ENCODE peak calls at places on chromosomes 12 and 14, in six cellular contexts. One of them, this sample, is unnamed.

GRCh38 chr12:15823360-15824128 is 34.4 kb upstream of the EPS8 start:
- DNase-seq in K562: no peak
- DNase-seq in HCT116: no peak
- DNase-seq in H1: no peak
- DNase-seq in HepG2: peak
- DNase-seq in GM12878: no peak
- DNase-seq in this sample: peak

GRCh38 chr14:63647696-63648410 is 6.2 kb upstream of the WDR89 start:
- DNase-seq in K562: no peak
- DNase-seq in HCT116: no peak
- DNase-seq in H1: no peak
- DNase-seq in HepG2: no peak
- DNase-seq in GM12878: no peak
- DNase-seq in this sample: no peak

GRCh38 chr12:104784592-104784991 is 173.5 kb downstream of the SLC41A2 start:
- DNase-seq in K562: no peak
- DNase-seq in HCT116: no peak
- DNase-seq in H1: no peak
- DNase-seq in HepG2: no peak
- DNase-seq in GM12878: no peak
- DNase-seq in this sample: no peak

GRCh38 chr14:99853206-99853605 is 60.0 kb downstream of the EML1 start:
- DNase-seq in K562: no peak
- DNase-seq in HCT116: no peak
- DNase-seq in H1: no peak
- DNase-seq in HepG2: no peak
- DNase-seq in GM12878: no peak
- DNase-seq in this sample: no peak

GRCh38 chr14:62017651-62018230 is 255.5 kb downstream of the SNAPC1 start:
- DNase-seq in K562: no peak
- DNase-seq in HCT116: no peak
- DNase-seq in H1: no peak
- DNase-seq in HepG2: no peak
- DNase-seq in GM12878: no peak
- DNase-seq in this sample: no peak

GRCh38 chr12:3624273-3624672 is 128.6 kb downstream of the CRACR2A start:
- DNase-seq in K562: no peak
- DNase-seq in HCT116: no peak
- DNase-seq in H1: no peak
- DNase-seq in HepG2: no peak
- DNase-seq in GM12878: no peak
- DNase-seq in this sample: no peak

GRCh38 chr12:9081667-9082243 is 34.0 kb downstream of the A2M start:
- DNase-seq in K562: no peak
- DNase-seq in HCT116: no peak
- DNase-seq in H1: no peak
- DNase-seq in HepG2: no peak
- DNase-seq in GM12878: no peak
- DNase-seq in this sample: no peak

GRCh38 chr14:21923820-21924219 is 250.2 kb upstream of the OR4E1 start:
- DNase-seq in K562: no peak
- DNase-seq in HCT116: no peak
- DNase-seq in H1: no peak
- DNase-seq in HepG2: no peak
- DNase-seq in GM12878: no peak
- DNase-seq in this sample: no peak

GRCh38 chr14:52834440-52834842 is 43.0 kb upstream of the GNPNAT1 start:
- DNase-seq in K562: no peak
- DNase-seq in HCT116: no peak
- DNase-seq in H1: no peak
- DNase-seq in HepG2: no peak
- DNase-seq in GM12878: no peak
- DNase-seq in this sample: no peak

GRCh38 chr12:70400124-70400523 is 34.0 kb downstream of the KCNMB4 start:
- DNase-seq in K562: no peak
- DNase-seq in HCT116: no peak
- DNase-seq in H1: no peak
- DNase-seq in HepG2: no peak
- DNase-seq in GM12878: no peak
- DNase-seq in this sample: no peak

GRCh38 chr14:45819107-45819506 is 566.1 kb upstream of the MIS18BP1 start:
- DNase-seq in K562: no peak
- DNase-seq in HCT116: no peak
- DNase-seq in H1: no peak
- DNase-seq in HepG2: no peak
- DNase-seq in GM12878: no peak
- DNase-seq in this sample: no peak

GRCh38 chr14:105917933-105918436 is 391.6 kb downstream of the TMEM121 start:
- DNase-seq in K562: no peak
- DNase-seq in HCT116: no peak
- DNase-seq in H1: no peak
- DNase-seq in HepG2: no peak
- DNase-seq in GM12878: no peak
- DNase-seq in this sample: no peak

GRCh38 chr14:35669782-35670181 is 135.8 kb downstream of the INSM2 start:
- DNase-seq in K562: no peak
- DNase-seq in HCT116: peak
- DNase-seq in H1: no peak
- DNase-seq in HepG2: no peak
- DNase-seq in GM12878: no peak
- DNase-seq in this sample: no peak

GRCh38 chr12:116525418-116526001 is 33.7 kb upstream of the MAP1LC3B2 start:
- DNase-seq in K562: no peak
- DNase-seq in HCT116: peak
- DNase-seq in H1: no peak
- DNase-seq in HepG2: no peak
- DNase-seq in GM12878: no peak
- DNase-seq in this sample: no peak

GRCh38 chr12:112537710-112538396 is 119.1 kb downstream of the PTPN11 start:
- DNase-seq in K562: no peak
- DNase-seq in HCT116: peak
- DNase-seq in H1: no peak
- DNase-seq in HepG2: peak
- DNase-seq in GM12878: no peak
- DNase-seq in this sample: peak

GRCh38 chr14:76926521-76927251 is 100.5 kb downstream of the LRRC74A start:
- DNase-seq in K562: no peak
- DNase-seq in HCT116: no peak
- DNase-seq in H1: no peak
- DNase-seq in HepG2: no peak
- DNase-seq in GM12878: no peak
- DNase-seq in this sample: no peak

GRCh38 chr14:73738518-73739173 is 24.5 kb upstream of the PNMA1 start:
- DNase-seq in K562: no peak
- DNase-seq in HCT116: no peak
- DNase-seq in H1: no peak
- DNase-seq in HepG2: no peak
- DNase-seq in GM12878: no peak
- DNase-seq in this sample: no peak

GRCh38 chr14:60245316-60246177 is 3.5 kb upstream of the PPM1A start:
- DNase-seq in K562: peak
- DNase-seq in HCT116: no peak
- DNase-seq in H1: no peak
- DNase-seq in HepG2: no peak
- DNase-seq in GM12878: no peak
- DNase-seq in this sample: no peak

GRCh38 chr12:94832105-94832504 is 171.4 kb downstream of the NDUFA12 start:
- DNase-seq in K562: no peak
- DNase-seq in HCT116: no peak
- DNase-seq in H1: no peak
- DNase-seq in HepG2: no peak
- DNase-seq in GM12878: no peak
- DNase-seq in this sample: no peak

GRCh38 chr14:80638620-80639215 is 302.8 kb downstream of the CEP128 start:
- DNase-seq in K562: no peak
- DNase-seq in HCT116: peak
- DNase-seq in H1: no peak
- DNase-seq in HepG2: no peak
- DNase-seq in GM12878: no peak
- DNase-seq in this sample: no peak
- TF ChIP-seq YY1 in K562: no peak
- TF ChIP-seq YY1 in HCT116: no peak
- TF ChIP-seq YY1 in H1: no peak
- TF ChIP-seq YY1 in HepG2: no peak
- TF ChIP-seq YY1 in GM12878: no peak
- TF ChIP-seq YY1 in this sample: no peak

GRCh38 chr12:109723311-109723791 is 9.7 kb downstream of the FAM222A start:
- DNase-seq in K562: no peak
- DNase-seq in HCT116: no peak
- DNase-seq in H1: no peak
- DNase-seq in HepG2: no peak
- DNase-seq in GM12878: no peak
- DNase-seq in this sample: no peak
- TF ChIP-seq ZNF274 in K562: no peak
- TF ChIP-seq ZNF274 in HCT116: no peak
- TF ChIP-seq ZNF274 in H1: no peak
- TF ChIP-seq ZNF274 in HepG2: no peak
- TF ChIP-seq ZNF274 in GM12878: no peak
- TF ChIP-seq ZNF274 in this sample: no peak

GRCh38 chr12:168763-169525 is 45.0 kb downstream of the SLC6A12 start:
- DNase-seq in K562: no peak
- DNase-seq in HCT116: no peak
- DNase-seq in H1: no peak
- DNase-seq in HepG2: no peak
- DNase-seq in GM12878: no peak
- DNase-seq in this sample: peak
- TF ChIP-seq YY1 in K562: no peak
- TF ChIP-seq YY1 in HCT116: no peak
- TF ChIP-seq YY1 in H1: no peak
- TF ChIP-seq YY1 in HepG2: no peak
- TF ChIP-seq YY1 in GM12878: no peak
- TF ChIP-seq YY1 in this sample: no peak

DNA sequence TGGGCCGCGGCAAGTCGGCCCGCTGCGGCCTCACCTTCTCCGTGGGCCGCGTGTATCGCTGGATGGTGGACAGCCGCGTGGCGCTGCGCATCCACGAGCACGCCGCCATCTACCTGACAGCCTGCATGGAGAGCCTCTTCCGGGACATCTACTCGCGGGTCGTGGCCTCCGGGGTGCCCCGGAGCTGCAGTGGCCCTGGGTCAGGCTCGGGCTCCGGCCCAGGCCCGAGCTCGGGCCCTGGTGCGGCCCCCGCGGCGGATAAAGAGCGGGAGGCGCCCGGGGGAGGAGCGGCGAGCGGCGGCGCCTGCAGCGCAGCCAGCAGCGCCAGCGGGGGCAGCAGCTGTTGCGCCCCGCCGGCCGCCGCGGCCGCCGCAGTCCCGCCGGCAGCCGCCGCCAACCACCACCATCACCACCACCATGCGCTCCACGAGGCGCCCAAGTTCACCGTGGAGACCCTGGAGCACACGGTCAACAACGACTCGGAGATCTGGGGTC is 226.2 kb upstream of the CRY1 start:
- DNase-seq in K562: no peak
- DNase-seq in HCT116: no peak
- DNase-seq in H1: no peak
- DNase-seq in HepG2: no peak
- DNase-seq in GM12878: no peak
- DNase-seq in this sample: no peak
- TF ChIP-seq ZNF274 in K562: no peak
- TF ChIP-seq ZNF274 in HCT116: no peak
- TF ChIP-seq ZNF274 in H1: no peak
- TF ChIP-seq ZNF274 in HepG2: no peak
- TF ChIP-seq ZNF274 in GM12878: no peak
- TF ChIP-seq ZNF274 in this sample: no peak

DNA sequence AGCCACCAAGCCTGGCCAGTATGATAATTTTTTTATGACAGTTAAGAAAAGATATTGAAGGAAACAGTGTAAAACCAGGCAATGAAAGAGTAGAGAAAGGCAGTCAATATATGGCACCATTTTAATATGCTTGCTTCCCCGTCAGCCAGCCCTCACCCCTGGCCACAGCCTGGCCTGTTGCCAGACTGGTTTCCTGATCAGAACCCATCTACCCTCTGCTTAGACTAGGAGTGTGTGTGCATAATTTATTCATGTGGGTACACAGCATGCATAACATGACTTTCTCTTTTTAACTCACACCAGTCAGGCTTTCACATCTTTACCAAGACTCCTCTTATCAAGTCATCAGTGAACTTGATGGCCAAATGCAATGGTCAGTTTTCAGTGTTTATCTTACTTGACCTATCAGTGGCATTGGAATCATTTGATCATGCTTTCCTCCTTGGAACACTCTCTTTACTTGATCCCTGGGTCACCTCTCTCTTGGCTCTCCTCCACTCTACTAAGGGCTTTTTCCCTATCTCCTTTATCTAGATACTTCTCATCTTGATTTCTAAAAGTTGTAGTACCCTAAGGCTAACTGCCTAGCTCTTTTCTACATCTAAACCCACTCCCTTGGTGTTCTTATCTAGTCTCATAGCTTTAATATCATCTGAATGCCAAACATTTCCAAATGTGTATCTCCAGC is 10.0 kb upstream of the GPR19 start:
- DNase-seq in K562: no peak
- DNase-seq in HCT116: no peak
- DNase-seq in H1: no peak
- DNase-seq in HepG2: no peak
- DNase-seq in GM12878: no peak
- DNase-seq in this sample: no peak
- TF ChIP-seq YY1 in K562: no peak
- TF ChIP-seq YY1 in HCT116: no peak
- TF ChIP-seq YY1 in H1: no peak
- TF ChIP-seq YY1 in HepG2: no peak
- TF ChIP-seq YY1 in GM12878: no peak
- TF ChIP-seq YY1 in this sample: no peak

DNA sequence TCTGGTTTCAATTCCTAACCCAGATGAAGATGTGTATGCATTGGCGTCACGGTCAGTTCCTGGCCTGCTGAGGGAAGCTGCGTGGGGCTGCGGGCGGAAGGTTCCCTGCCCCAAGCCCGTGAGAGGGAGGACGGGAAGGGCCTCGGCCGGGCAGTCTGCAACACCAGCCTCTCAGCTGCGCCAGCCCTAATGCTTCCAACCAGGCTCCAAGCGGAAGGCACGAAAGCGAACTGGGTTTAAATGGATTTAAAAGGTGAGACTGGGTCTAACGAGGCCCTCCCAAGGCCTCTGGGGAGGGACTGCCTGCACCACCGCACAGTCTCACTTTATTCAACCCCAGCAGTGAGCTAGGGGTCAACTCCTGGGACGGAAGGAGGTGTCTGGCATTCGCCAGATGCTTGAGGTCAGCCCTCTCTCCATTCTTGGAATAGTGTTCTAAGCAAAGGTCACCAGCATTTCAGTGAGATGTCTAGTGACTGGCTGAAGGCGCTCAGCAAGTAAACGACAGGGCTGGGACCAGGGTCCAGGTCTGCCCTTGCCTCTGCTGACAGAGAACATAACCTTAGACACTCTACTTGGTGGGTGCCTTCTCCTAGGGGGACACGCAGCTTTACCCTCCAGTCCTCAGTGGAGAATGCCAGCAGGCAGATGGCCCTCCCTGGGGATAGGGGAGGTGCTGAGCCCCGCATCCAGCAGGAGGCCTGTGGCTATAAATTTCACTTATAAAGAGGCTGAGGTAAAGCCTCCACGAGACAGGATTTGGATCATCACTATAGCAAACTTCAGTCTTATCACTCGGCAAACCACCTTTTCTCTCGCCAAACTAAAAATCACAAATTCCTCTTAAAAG is 92.2 kb downstream of the PIWIL1 start:
- DNase-seq in K562: no peak
- DNase-seq in HCT116: no peak
- DNase-seq in H1: no peak
- DNase-seq in HepG2: no peak
- DNase-seq in GM12878: no peak
- DNase-seq in this sample: no peak
- TF ChIP-seq ZNF274 in K562: no peak
- TF ChIP-seq ZNF274 in HCT116: no peak
- TF ChIP-seq ZNF274 in H1: no peak
- TF ChIP-seq ZNF274 in HepG2: no peak
- TF ChIP-seq ZNF274 in GM12878: no peak
- TF ChIP-seq ZNF274 in this sample: no peak

This sample was measured in NT2/D1.